ENCODE peak calls at places on chromosomes 4 and X, in five cellular contexts. Z is BJ, W is IMR-90, L is mammary epithelial cell, Y is lower lobe of right lung. R is an unnamed sample.

GRCh38 chr4:63777571-63777970 is 631.7 kb downstream of the TECRL start:
- DNase-seq in Z (no peak), W (no peak), L (no peak), Y (no peak), R (no peak)

GRCh38 chr4:36445485-36445884 is 164.1 kb downstream of the DTHD1 start:
- DNase-seq in Z (no peak), W (no peak), L (no peak), Y (no peak), R (no peak)

GRCh38 chr4:2469192-2469984 is 482 bp downstream of the RNF4 start:
- DNase-seq in Z (no peak), W (peak; percentile 25), L (peak; percentile 42), Y (peak; percentile 78), R (peak; percentile 36)

GRCh38 chrX:115030635-115031034 is 13.2 kb upstream of the IL13RA2 start:
- DNase-seq in Z (no peak), W (no peak), L (peak; percentile 92), Y (no peak), R (no peak)

GRCh38 chr4:41638203-41638602 is 100.2 kb downstream of the LIMCH1 start:
- DNase-seq in Z (no peak), W (no peak), L (no peak), Y (no peak), R (no peak)

GRCh38 chrX:2514131-2514530 is 13.4 kb upstream of the DHRSX start:
- DNase-seq in Z (no peak), W (no peak), L (no peak), Y (no peak), R (no peak)

GRCh38 chrX:100070334-100070849 is 339.7 kb downstream of the PCDH19 start:
- DNase-seq in Z (no peak), W (no peak), L (no peak), Y (no peak), R (no peak)

GRCh38 chrX:66022742-66023725 is 16.8 kb downstream of the VSIG4 start:
- DNase-seq in Z (no peak), W (no peak), L (peak; percentile 1), Y (no peak), R (no peak)

GRCh38 chrX:66030505-66031317 is 9.2 kb downstream of the VSIG4 start:
- DNase-seq in Z (no peak), W (peak; percentile 7), L (peak; percentile 3), Y (no peak), R (peak; percentile 11)

DNA sequence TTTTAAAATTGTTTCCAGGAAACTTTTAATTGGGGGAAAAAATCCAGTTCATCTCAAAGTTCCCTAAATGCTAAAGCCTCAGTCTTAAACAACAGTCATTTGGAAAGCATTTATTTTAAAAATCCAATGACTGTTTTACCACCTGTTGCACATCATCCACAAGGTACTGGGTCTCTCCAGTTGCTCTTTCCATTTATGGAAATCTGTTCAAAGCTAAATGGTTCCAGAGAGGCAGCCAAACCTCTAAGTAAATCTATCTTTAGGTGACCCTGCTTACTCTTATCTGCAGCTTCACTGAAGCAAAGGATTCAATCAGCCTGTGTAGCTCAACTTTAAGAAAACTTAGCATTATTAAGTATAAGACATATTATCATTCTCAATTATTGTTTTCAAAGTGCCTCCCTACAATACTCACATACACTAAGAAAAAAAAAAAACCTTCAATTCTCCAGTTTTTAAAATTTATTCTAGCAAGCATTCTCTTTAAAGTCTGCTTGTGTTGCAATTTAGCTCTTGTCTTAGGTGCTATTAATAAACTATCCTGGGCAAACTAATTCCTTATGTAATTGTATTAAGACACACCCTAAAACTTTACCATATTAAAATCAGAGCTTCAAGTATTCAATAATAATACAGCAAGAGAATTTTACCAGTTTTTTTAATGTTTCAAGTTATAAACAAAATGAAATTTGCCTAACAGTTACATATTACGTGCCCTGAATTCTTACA is 60.6 kb downstream of the NOCT start:
- DNase-seq in Z (no peak), W (no peak), L (no peak), Y (no peak), R (no peak)
- H3K4me3 ChIP-seq in Z (no peak overlapping the region), W (no peak overlapping the region), L (no peak overlapping the region), Y (no peak overlapping the region), R (no peak overlapping the region)

DNA sequence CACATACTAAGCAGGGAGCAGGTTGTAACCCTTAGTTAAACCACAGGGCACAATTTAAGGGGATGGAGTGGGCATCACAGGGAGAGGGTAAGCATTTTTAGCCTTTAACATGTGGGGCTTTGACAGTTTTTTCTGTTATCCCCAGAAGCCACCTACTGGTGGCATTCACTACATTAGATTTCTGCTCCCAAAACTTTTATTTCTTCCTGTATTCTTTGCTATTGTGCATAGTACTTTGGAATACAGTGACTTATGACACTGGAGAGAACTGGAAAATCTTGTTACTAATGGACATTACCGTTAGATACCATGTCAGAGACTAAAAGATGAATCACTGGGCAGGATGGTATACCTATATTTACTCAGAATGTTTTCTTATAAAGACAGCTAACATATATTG is 7.3 kb downstream of the TRIM75 start:
- DNase-seq in Z (no peak), W (no peak), L (no peak), Y (no peak), R (peak; percentile 9)
- TF ChIP-seq CTCF in Z (peak; percentile 30), W (no peak), L (no peak), Y (no peak), R (peak; percentile 24)

DNA sequence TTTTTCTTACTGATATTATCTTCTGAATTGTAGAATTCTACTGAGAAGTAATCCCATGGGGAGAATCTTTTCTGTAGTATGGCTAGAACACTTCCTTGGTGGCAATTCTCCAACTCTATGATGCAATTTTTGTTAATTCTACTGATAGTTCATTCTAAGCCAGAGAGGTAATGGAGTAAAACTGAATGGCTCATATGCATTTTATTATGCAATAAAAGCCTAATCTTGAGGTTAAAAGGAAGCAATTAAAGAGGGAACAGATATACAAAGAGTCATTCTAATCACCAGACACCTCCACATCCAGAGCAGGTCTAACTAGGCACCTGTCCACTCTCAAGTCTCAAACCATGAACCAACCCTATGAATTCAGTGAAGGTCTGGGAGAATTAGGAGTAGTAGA is 9.7 kb downstream of the RAP2C start:
- DNase-seq in Z (no peak), W (peak; percentile 43), L (peak; percentile 5), Y (no peak), R (peak; percentile 74)
- H3K4me3 ChIP-seq in Z (no peak overlapping the region), W (no peak overlapping the region), L (no peak overlapping the region), Y (no peak overlapping the region), R (no peak overlapping the region)

DNA sequence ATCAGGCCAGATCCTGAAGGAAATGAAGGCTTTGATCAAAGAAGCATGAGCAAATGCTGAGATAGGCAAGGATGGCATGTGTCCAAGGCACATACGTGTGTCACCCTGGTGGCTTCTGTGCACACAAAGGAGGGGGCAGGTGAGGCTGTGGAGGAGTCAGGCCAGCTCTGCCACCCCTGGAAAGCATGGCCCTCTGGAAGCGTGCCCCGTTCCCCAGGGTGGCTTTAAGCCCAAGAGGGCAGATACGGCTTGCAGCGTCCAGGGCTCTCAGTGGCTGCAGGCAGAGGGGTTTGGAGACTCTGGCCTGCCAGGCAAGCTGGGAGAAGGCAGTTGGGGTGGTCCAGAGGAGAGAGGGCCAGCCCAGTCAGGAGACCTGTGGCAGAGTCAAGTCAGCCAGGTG is 25.6 kb downstream of the PNMA6E start:
- DNase-seq in Z (no peak), W (no peak), L (no peak), Y (no peak), R (no peak)
- TF ChIP-seq CTCF in Z (no peak), W (no peak), L (no peak), Y (no peak), R (no peak)

GRCh38 chr4:53592686-53593641 is 1.7 kb upstream of the LNX1 start:
- DNase-seq in Z (no peak), W (no peak), L (peak; percentile 73), Y (peak; percentile 70), R (peak; percentile 47)

GRCh38 chr4:53592128-53592527 is 842 bp upstream of the LNX1 start:
- DNase-seq in Z (no peak), W (peak; percentile 13), L (no peak), Y (no peak), R (no peak)

GRCh38 chr4:53589511-53589910 is 1.8 kb downstream of the LNX1 start:
- DNase-seq in Z (no peak), W (no peak), L (no peak), Y (no peak), R (no peak)

GRCh38 chr4:53593765-53594164 is 2.5 kb upstream of the LNX1 start:
- DNase-seq in Z (no peak), W (no peak), L (no peak), Y (no peak), R (no peak)

GRCh38 chr4:53591372-53591892 is at the start of gene LNX1:
- DNase-seq in Z (no peak), W (no peak), L (no peak), Y (peak; percentile 88), R (no peak)
- H3K4me3 ChIP-seq in Z (no peak within 1 kb of the TSS), W (no peak within 1 kb of the TSS), L (peak within 1 kb of the TSS; percentile 21), Y (peak within 1 kb of the TSS; percentile 24), R (no peak within 1 kb of the TSS)

GRCh38 chr4:130074096-130074495 is 978.1 kb downstream of the C4orf33 start:
- DNase-seq in Z (no peak), W (no peak), L (no peak), Y (no peak), R (no peak)
- TF ChIP-seq CTCF in Z (no peak), W (no peak), L (no peak), Y (no peak), R (no peak)

GRCh38 chr4:17646693-17647092 is 32.3 kb downstream of the MED28 start:
- DNase-seq in Z (no peak), W (no peak), L (no peak), Y (no peak), R (no peak)

GRCh38 chr4:17647927-17648326 is 33.5 kb downstream of the MED28 start:
- DNase-seq in Z (no peak), W (no peak), L (no peak), Y (no peak), R (no peak)

GRCh38 chr4:17639136-17639535 is 24.7 kb downstream of the MED28 start:
- DNase-seq in Z (no peak), W (no peak), L (no peak), Y (no peak), R (no peak)

GRCh38 chr4:17647176-17647806 is 32.9 kb downstream of the MED28 start:
- DNase-seq in Z (no peak), W (no peak), L (no peak), Y (no peak), R (no peak)

DNA sequence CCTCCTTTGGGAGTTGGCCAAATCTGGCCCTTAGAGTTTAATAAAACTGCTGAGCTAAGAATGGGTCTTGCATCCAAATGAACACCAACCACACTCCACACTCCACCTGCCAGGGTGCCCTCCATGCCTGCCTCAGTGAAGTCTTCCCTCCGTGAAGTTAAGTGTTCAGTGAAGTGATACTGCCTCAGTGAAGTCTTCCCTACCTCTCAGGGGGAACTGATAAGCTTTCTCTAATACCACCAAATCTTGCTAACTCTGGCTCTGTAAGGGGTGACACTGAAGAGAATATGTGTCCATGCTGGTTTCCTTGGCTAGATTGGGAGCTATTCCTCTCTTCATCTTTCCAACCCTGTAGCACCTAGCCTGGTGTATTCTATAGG is 28.0 kb downstream of the MED28 start:
- DNase-seq in Z (no peak), W (no peak), L (no peak), Y (no peak), R (no peak)
- H3K4me3 ChIP-seq in Z (no peak overlapping the region), W (no peak overlapping the region), L (no peak overlapping the region), Y (no peak overlapping the region), R (no peak overlapping the region)

GRCh38 chrX:110045988-110046387 is 43.1 kb downstream of the TMEM164 start:
- DNase-seq in Z (no peak), W (no peak), L (no peak), Y (no peak), R (peak; percentile 43)
- TF ChIP-seq CTCF in Z (no peak), W (no peak), L (no peak), Y (no peak), R (peak; percentile 41)